ENCODE peak calls at places on chromosomes 5 and 9, in six cellular contexts. K, P, R, L, M and C are unnamed samples.

GRCh38 chr9:18023332-18023731 is 444.5 kb downstream of the SH3GL2 start:
- DNase-seq in K (no peak), R (no peak), L (no peak), P (no peak), M (no peak), C (no peak)

GRCh38 chr9:83166369-83166768 is 103.4 kb upstream of the RASEF start:
- DNase-seq in R (no peak), M (no peak), P (no peak), K (no peak), L (no peak), C (no peak)

GRCh38 chr9:93122721-93123221 is 11.3 kb downstream of the NINJ1 start:
- DNase-seq in K (no peak), M (no peak), P (no peak), L (peak), R (no peak), C (no peak)

GRCh38 chr5:109739741-109740140 is 50.0 kb downstream of the MAN2A1 start:
- DNase-seq in P (no peak), K (peak), R (peak), L (no peak), M (no peak), C (no peak)

GRCh38 chr9:117494401-117495130 is 79.7 kb upstream of the ASTN2 start:
- DNase-seq in K (no peak), M (no peak), L (no peak), R (no peak), P (no peak), C (no peak)

GRCh38 chr5:134070979-134071849 is 43.3 kb upstream of the TCF7 start:
- DNase-seq in K (no peak), P (peak), L (no peak), R (no peak), M (no peak), C (no peak)

GRCh38 chr5:72633041-72633445 is 125.8 kb upstream of the ZNF366 start:
- DNase-seq in R (peak), K (peak), P (no peak), L (no peak), M (no peak), C (no peak)

GRCh38 chr9:76944011-76944410 is 38.1 kb upstream of the PRUNE2 start:
- DNase-seq in P (no peak), M (no peak), L (no peak), K (peak), R (no peak), C (no peak)

GRCh38 chr5:8906303-8906967 is 639.4 kb downstream of the SEMA5A start:
- DNase-seq in M (no peak), K (peak), R (peak), P (no peak), L (no peak), C (no peak)

GRCh38 chr9:114302727-114303126 is 20.2 kb upstream of the ORM1 start:
- DNase-seq in M (peak), L (peak), P (no peak), R (no peak), K (no peak), C (no peak)

GRCh38 chr9:134525841-134526797 is 115.5 kb upstream of the COL5A1 start:
- DNase-seq in K (peak), L (no peak), M (no peak), R (no peak), P (no peak), C (no peak)

GRCh38 chr9:86977205-86977835 is 30.0 kb upstream of the GAS1 start:
- DNase-seq in P (no peak), M (no peak), R (peak), L (no peak), K (peak), C (peak)

GRCh38 chr5:58459276-58459859 is 518 bp downstream of the PLK2 start:
- DNase-seq in L (peak), P (peak), M (no peak), K (peak), R (peak), C (no peak)

GRCh38 chr5:155587458-155587857 is 573.9 kb downstream of the KIF4B start:
- DNase-seq in K (no peak), P (no peak), R (no peak), L (no peak), M (no peak), C (no peak)

GRCh38 chr5:111075520-111075919 is 4.0 kb downstream of the TSLP start:
- DNase-seq in P (no peak), K (peak), L (no peak), M (no peak), R (peak), C (peak)

GRCh38 chr5:74241751-74242140 is 398.8 kb downstream of the ENC1 start:
- DNase-seq in R (peak), L (no peak), K (peak), P (no peak), M (no peak), C (no peak)

GRCh38 chr5:37837101-37838032 is 2.5 kb downstream of the GDNF start:
- DNase-seq in L (no peak), P (peak), M (peak), K (peak), R (peak), C (no peak)

GRCh38 chr9:108486791-108487190 is 369.0 kb downstream of the ACTL7B start:
- DNase-seq in L (no peak), M (no peak), R (no peak), K (no peak), P (no peak), C (no peak)

GRCh38 chr5:13107553-13107952 is 836.9 kb downstream of the DNAH5 start:
- DNase-seq in M (no peak), K (no peak), R (no peak), P (no peak), L (no peak), C (no peak)

GRCh38 chr5:5313081-5313736 is 109.3 kb upstream of the ICE1 start:
- DNase-seq in K (no peak), M (no peak), P (no peak), R (peak), L (no peak), C (no peak)

GRCh38 chr5:95984287-95984938 is 22.8 kb upstream of the ELL2 start:
- DNase-seq in L (no peak), M (no peak), P (no peak), K (peak), R (peak), C (no peak)

DNA sequence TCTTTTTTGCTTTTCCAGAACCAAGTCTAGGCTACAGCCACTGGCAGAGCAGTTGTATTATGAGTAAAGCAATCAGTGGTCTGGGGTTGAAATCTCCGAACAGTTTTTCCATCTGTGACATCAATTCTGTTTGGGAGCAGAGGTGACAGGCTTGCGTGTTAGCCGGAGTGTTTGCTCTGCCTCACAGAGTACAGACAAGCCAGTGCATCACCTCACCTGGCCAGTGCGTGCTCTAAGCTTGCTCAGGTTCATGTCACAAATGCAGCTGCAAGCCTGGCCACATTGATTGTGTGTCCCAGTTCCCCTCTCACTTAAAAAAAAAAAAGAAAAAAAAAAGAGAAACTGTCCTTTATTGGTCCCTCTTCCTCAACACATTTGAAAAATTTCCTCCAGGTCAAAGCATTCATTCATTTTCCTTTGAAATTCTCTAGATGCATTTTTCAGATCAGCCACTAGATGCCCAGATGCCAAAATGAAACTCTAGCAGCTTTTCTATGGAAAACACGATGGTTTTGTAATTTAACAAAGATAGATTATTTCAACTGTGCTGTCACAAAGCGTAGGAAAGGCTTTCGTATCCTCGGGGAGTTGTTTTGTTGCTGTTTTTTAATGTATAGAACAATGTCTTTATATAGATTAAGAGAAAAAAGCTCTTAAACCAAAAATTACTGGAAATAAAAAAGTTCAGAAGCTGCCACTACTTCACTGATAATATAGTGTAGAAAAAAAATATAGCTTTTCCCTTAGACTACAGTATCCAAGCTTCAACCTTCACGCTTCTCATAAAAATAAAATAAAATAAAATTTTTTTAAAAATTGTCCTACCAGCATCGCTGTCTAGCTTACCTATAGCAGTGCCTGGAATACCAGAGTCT is 585.5 kb downstream of the TLE1 start:
- DNase-seq in L (no peak), R (no peak), K (peak), M (no peak), P (no peak), C (no peak)
- TF ChIP-seq CTCF in L (no peak), R (peak), K (peak), M (peak), P (no peak), C (peak)

GRCh38 chr5:102762095-102762534 is 7.0 kb downstream of the PAM start:
- DNase-seq in L (no peak), M (no peak), K (peak), R (peak), P (no peak), C (peak)
- H3K4me3 ChIP-seq in L (peak), M (no peak), K (no peak), R (no peak), P (no peak), C (no peak)

GRCh38 chr9:130023994-130024596 is 18.9 kb downstream of the FNBP1 start:
- DNase-seq in K (no peak), P (no peak), M (no peak), L (no peak), R (no peak), C (no peak)
- TF ChIP-seq CTCF in K (no peak), P (no peak), M (no peak), L (no peak), R (no peak), C (no peak)

GRCh38 chr9:503881-504852 is 289.5 kb downstream of the DOCK8 start:
- DNase-seq in K (peak), R (peak), P (peak), M (peak), L (peak), C (no peak)

GRCh38 chr9:504921-505821 is 290.5 kb downstream of the DOCK8 start:
- DNase-seq in R (no peak), M (no peak), L (no peak), P (peak), K (no peak), C (no peak)

DNA sequence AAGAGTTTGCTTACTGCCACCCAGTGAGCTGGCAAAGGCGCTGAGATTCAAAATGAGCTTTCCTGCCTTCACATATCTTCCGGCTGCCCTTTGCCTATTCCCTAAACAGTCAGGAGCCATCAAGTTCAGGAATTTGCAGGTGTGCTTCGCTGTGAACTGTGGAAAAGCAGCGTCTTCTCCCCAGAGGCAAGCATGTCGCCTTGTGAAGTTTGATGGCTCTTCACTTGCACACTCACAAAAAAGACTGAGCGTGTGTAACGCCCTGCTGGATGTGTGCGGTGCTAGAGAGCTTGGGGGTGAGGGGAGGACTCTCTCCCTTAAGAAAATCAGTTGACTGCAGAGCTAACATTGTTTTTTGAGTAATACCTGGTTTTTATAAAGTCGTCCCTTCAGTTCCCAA is 288.7 kb downstream of the DOCK8 start:
- DNase-seq in P (no peak), K (no peak), M (no peak), L (no peak), R (no peak), C (no peak)
- H3K4me3 ChIP-seq in P (no peak), K (no peak), M (peak), L (peak), R (no peak), C (no peak)

GRCh38 chr5:6822556-6823343 is 109.5 kb downstream of the TENT4A start:
- DNase-seq in M (no peak), R (no peak), L (no peak), K (no peak), P (peak), C (no peak)
- TF ChIP-seq CTCF in M (no peak), R (no peak), L (no peak), K (no peak), P (no peak), C (no peak)

DNA sequence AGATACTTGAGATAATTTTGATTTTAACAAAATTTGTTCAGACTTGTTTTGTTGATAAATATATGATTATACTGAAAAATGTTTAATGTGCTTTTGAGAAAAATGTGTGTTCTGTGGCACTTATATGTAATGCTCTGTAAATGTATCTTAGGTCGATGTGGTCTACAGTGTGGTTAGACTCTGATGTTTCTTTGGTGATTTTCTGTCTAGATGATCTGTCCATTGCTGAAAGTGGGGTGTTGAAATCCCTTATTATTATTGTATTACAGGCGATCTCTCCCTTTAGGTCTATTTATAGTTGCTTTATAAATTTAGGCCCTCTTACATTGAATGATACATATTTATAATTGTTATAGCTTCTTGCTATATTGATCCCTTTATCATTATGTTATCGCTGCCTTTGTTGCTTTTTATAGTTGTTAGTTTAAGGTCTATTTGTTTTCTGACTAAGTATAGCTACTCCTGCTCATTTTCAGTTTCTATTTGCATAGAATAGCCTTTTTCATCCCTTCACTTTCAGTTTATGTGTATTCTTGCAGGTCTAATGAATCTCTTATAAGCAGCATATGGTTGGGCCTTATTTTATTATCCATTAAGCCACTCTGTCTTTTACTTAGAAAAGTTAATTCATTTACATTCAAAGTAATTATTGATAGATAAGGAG is 124.3 kb downstream of the MRPS30 start:
- DNase-seq in K (no peak), L (no peak), M (no peak), P (no peak), R (no peak), C (no peak)
- H3K4me3 ChIP-seq in K (no peak), L (no peak), M (no peak), P (no peak), R (no peak), C (no peak)

GRCh38 chr9:350354-350753 is 135.7 kb downstream of the DOCK8 start:
- DNase-seq in K (no peak), P (no peak), R (no peak), L (no peak), M (no peak), C (no peak)

GRCh38 chr9:346114-346513 is 131.4 kb downstream of the DOCK8 start:
- DNase-seq in R (no peak), L (no peak), M (no peak), P (no peak), K (no peak), C (no peak)

GRCh38 chr9:343773-344172 is 129.1 kb downstream of the DOCK8 start:
- DNase-seq in P (no peak), K (no peak), R (no peak), L (no peak), M (no peak), C (no peak)

GRCh38 chr9:351916-352315 is 137.3 kb downstream of the DOCK8 start:
- DNase-seq in R (no peak), P (no peak), M (no peak), L (no peak), K (no peak), C (no peak)

DNA sequence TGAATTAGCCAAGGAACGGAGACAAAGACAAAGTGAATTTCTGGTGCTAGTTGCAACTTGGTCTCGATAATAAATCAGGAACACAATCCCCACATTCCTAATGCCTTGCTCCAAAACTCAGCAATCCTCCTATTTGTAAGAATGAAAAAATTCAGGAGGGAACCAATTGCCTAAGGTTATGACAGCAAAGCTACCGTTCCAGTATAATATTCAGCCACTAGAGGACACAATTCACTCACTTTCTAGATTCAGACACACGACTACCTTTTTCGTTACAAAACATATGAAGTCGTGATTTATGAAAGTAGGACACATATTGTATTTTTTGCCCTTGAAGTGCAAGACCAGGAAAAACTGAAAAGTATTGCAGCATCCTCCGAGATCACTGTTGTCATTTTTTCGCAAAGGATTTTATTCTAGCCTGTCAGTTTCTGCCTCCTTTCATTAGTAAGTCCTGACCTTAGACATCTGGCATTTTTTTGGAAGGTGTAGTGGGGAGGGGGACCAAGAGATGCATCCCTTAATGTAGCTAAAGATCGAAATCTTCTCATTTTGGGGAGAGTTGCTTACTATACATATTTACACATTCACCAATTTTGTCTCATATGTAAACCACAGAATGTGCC is 133.1 kb downstream of the DOCK8 start:
- DNase-seq in M (no peak), L (no peak), R (peak), P (no peak), K (peak), C (no peak)
- TF ChIP-seq CTCF in M (peak), L (peak), R (peak), P (no peak), K (peak), C (peak)

GRCh38 chr9:82149647-82150046 is 161.1 kb downstream of the SPATA31D1 start:
- DNase-seq in P (no peak), K (no peak), R (no peak), M (no peak), L (no peak), C (no peak)

GRCh38 chr9:82153032-82153431 is 164.5 kb downstream of the SPATA31D1 start:
- DNase-seq in K (no peak), R (no peak), P (no peak), L (no peak), M (no peak), C (no peak)

GRCh38 chr9:82147798-82148440 is 159.3 kb downstream of the SPATA31D1 start:
- DNase-seq in R (no peak), L (no peak), M (no peak), K (no peak), P (no peak), C (no peak)

GRCh38 chr9:82152181-82152580 is 163.6 kb downstream of the SPATA31D1 start:
- DNase-seq in R (peak), M (no peak), K (peak), L (no peak), P (no peak), C (no peak)

GRCh38 chr9:82148849-82149544 is 160.4 kb downstream of the SPATA31D1 start:
- DNase-seq in M (no peak), P (no peak), K (peak), R (peak), L (no peak), C (peak)
- H3K4me3 ChIP-seq in M (no peak), P (no peak), K (no peak), R (no peak), L (peak), C (no peak)